ENCODE peak calls at places on chromosome 15, in seven cellular contexts. Z, S, V, N, L, I and W are unnamed samples.

GRCh38 chr15:47586653-47587224 is 130.6 kb upstream of the SEMA6D start:
- DNase-seq in Z (no peak), S (no peak), V (no peak), N (no peak), L (no peak), I (no peak), W (no peak)

GRCh38 chr15:52417501-52417900 is 111.2 kb downstream of the MYO5A start:
- DNase-seq in Z (no peak), S (no peak), V (no peak), N (no peak), L (no peak), I (no peak), W (no peak)

GRCh38 chr15:39250460-39251186 is 330.3 kb upstream of the THBS1 start:
- DNase-seq in Z (no peak), S (no peak), V (no peak), N (no peak), L (no peak), I (no peak), W (no peak)

GRCh38 chr15:55698653-55699052 is 44.3 kb downstream of the PRTG start:
- DNase-seq in Z (no peak), S (no peak), V (no peak), N (no peak), L (no peak), I (no peak), W (no peak)

GRCh38 chr15:85071061-85071460 is 89.4 kb downstream of the PDE8A start:
- DNase-seq in Z (no peak), S (no peak), V (no peak), N (no peak), L (no peak), I (no peak), W (no peak)

GRCh38 chr15:38148476-38148875 is 104.2 kb upstream of the SPRED1 start:
- DNase-seq in Z (no peak), S (no peak), V (no peak), N (no peak), L (no peak), I (no peak), W (no peak)

GRCh38 chr15:90184119-90184785 is 16.9 kb upstream of the SEMA4B start:
- DNase-seq in Z (no peak), S (peak; percentile 71), V (peak; percentile 84), N (no peak), L (peak; percentile 24), I (peak; percentile 76), W (no peak)

GRCh38 chr15:43763819-43764446 is 12.8 kb downstream of the ELL3 start:
- DNase-seq in Z (peak; percentile 53), S (no peak), V (peak; percentile 8), N (no peak), L (no peak), I (no peak), W (no peak)

GRCh38 chr15:88912500-88912921 is 668 bp downstream of the MFGE8 start:
- DNase-seq in Z (peak; percentile 64), S (no peak), V (peak; percentile 46), N (no peak), L (no peak), I (no peak), W (no peak)

GRCh38 chr15:76431936-76432335 is 95.4 kb downstream of the ISL2 start:
- DNase-seq in Z (no peak), S (no peak), V (no peak), N (peak; percentile 17), L (no peak), I (no peak), W (peak; percentile 32)

GRCh38 chr15:91953432-91953831 is 99.9 kb downstream of the SLCO3A1 start:
- DNase-seq in Z (no peak), S (no peak), V (no peak), N (no peak), L (no peak), I (no peak), W (no peak)

GRCh38 chr15:50183112-50183794 is 1.3 kb downstream of the SLC27A2 start:
- DNase-seq in Z (no peak), S (no peak), V (no peak), N (no peak), L (no peak), I (no peak), W (no peak)

GRCh38 chr15:99998661-99999101 is 265.4 kb upstream of the LYSMD4 start:
- DNase-seq in Z (no peak), S (no peak), V (no peak), N (no peak), L (no peak), I (no peak), W (no peak)

GRCh38 chr15:92205255-92205739 is 188.4 kb upstream of the ST8SIA2 start:
- DNase-seq in Z (no peak), S (no peak), V (no peak), N (no peak), L (peak; percentile 3), I (no peak), W (no peak)

GRCh38 chr15:28021281-28022039 is 77.7 kb downstream of the OCA2 start:
- DNase-seq in Z (peak; percentile 96), S (peak; percentile 22), V (peak; percentile 41), N (peak; percentile 44), L (peak; percentile 83), I (no peak), W (peak; percentile 23)

GRCh38 chr15:63308947-63309346 is 31.5 kb downstream of the APH1B start:
- DNase-seq in Z (no peak), S (no peak), V (no peak), N (no peak), L (no peak), I (no peak), W (no peak)

GRCh38 chr15:63313866-63314265 is 36.5 kb downstream of the APH1B start:
- DNase-seq in Z (peak; percentile 66), S (no peak), V (no peak), N (no peak), L (no peak), I (no peak), W (no peak)

GRCh38 chr15:63310646-63311045 is 33.2 kb downstream of the APH1B start:
- DNase-seq in Z (no peak), S (no peak), V (no peak), N (no peak), L (no peak), I (no peak), W (no peak)

GRCh38 chr15:63308491-63308890 is 31.1 kb downstream of the APH1B start:
- DNase-seq in Z (no peak), S (no peak), V (no peak), N (no peak), L (no peak), I (no peak), W (no peak)

GRCh38 chr15:63312286-63312685 is 34.9 kb downstream of the APH1B start:
- DNase-seq in Z (no peak), S (no peak), V (no peak), N (no peak), L (no peak), I (no peak), W (peak; percentile 60)
- H3K4me1 ChIP-seq in Z (peaks cover 14% of the 10 kb centered on the region), S (no peaks in the 10 kb centered on the region), V (no peaks in the 10 kb centered on the region), N (peaks cover 19% of the 10 kb centered on the region), L (no peaks in the 10 kb centered on the region), I (no peaks in the 10 kb centered on the region), W (peaks cover 2% of the 10 kb centered on the region)

GRCh38 chr15:48905216-48905615 is 27.3 kb downstream of the EID1 start:
- DNase-seq in Z (no peak), S (no peak), V (no peak), N (no peak), L (no peak), I (no peak), W (no peak)
- TF ChIP-seq YY1 in Z (no peak), S (no peak), V (no peak), N (no peak), L (no peak), I (no peak), W (no peak)

DNA sequence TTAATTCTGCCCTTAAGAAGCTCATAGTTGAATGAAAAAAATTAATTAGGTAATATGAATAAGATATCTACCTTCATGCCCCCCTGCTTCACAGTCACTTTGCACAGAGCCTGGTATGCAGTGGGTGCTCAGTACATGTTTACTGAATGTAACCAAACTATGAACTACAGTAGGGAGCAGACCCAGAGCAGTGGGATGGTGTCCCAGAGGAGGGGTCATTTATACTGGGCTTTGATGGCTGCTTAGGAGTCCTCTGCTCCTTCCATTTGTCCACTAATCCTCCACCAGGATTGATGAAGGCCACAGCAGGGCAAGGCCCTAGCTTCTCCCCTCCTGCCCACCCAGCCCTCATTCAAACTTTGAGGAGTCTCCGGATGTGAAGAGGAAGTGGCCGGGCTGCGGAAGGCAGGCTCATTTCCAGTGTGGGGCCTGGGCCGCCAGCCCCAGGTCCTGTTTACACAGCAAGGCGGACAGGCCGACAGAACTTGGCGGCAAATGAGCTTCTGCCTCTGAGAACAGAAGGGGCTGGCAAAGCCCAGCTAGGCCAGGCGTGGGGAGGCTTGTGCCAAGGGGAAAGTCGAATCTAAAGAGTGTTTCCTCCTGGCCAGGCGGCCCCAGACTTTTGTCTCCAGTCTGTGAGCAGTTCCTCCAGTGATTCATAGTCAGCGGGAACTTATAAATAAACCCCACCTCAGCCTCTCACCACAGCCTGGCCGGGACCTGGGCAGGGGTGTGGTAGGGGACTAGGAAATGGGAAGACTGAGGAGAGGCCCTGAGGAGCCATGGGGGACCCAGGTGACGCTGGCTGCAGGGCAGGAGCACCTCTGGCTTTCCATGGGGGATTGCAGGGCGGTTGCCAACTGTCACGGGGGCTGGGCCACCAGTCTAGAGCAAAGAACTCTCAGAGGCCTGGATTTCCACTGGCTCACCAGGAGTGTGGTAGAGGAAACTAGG is 51.6 kb upstream of the LCTL start:
- DNase-seq in Z (no peak), S (no peak), V (no peak), N (no peak), L (peak; percentile 36), I (no peak), W (no peak)
- H3K4me3 ChIP-seq in Z (no peak overlapping the region), S (no peak overlapping the region), V (no peak overlapping the region), N (no peak overlapping the region), L (peak overlapping the region; percentile 27), I (no peak overlapping the region), W (no peak overlapping the region)

GRCh38 chr15:60390931-60391501 is 6.8 kb downstream of the ANXA2 start:
- DNase-seq in Z (no peak), S (peak; percentile 87), V (no peak), N (no peak), L (peak; percentile 88), I (no peak), W (peak; percentile 80)

GRCh38 chr15:60392601-60392985 is 5.2 kb downstream of the ANXA2 start:
- DNase-seq in Z (no peak), S (peak; percentile 85), V (no peak), N (no peak), L (peak; percentile 77), I (no peak), W (no peak)

GRCh38 chr15:60390231-60390630 is 7.6 kb downstream of the ANXA2 start:
- DNase-seq in Z (no peak), S (no peak), V (no peak), N (no peak), L (no peak), I (no peak), W (no peak)

GRCh38 chr15:60392986-60393811 is 4.6 kb downstream of the ANXA2 start:
- DNase-seq in Z (no peak), S (peak; percentile 98), V (no peak), N (no peak), L (peak; percentile 99), I (no peak), W (no peak)

DNA sequence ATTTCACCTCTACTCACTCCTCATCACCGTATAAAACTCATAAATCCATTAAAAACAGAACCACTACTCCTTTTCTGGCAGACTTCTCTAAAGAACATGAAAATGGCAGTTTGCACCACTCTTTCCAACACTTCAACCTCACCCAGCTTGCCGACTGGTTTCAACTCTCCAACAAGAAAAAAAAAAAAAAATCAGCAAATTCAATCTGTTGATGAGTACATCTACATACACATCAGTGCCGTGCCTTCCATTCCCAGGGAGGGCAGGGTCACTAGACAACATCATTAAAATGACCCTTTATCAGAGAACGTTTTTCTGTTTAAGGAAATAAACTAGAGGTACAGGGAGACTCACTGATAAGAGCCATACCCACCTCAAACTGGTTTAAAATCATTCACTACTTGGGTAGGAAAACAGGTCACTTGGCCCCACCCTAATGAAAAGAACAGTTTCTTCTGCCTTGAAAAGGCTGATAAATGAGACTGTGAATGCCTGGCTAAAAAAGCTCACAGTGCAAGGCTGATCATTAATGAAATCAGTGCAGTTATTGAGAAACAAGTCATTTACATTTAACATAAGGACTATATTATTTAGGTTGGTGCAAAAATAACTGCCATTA is 6.0 kb downstream of the ANXA2 start:
- DNase-seq in Z (no peak), S (no peak), V (no peak), N (no peak), L (no peak), I (no peak), W (no peak)
- H3K4me1 ChIP-seq in Z (peaks cover 13% of the 10 kb centered on the region), S (peaks cover 79% of the 10 kb centered on the region), V (peaks cover 35% of the 10 kb centered on the region), N (peaks cover 16% of the 10 kb centered on the region), L (peaks cover 94% of the 10 kb centered on the region), I (peaks cover 10% of the 10 kb centered on the region), W (peaks cover 8% of the 10 kb centered on the region)